ENCODE peak calls at places on chromosomes 1 and 21, in four cellular contexts. P is kidney epithelial cell, G is upper lobe of left lung, Y is HuH-7. C is an unnamed sample.

GRCh38 chr1:198492872-198493271 is 47.6 kb downstream of the ATP6V1G3 start:
- DNase-seq in Y (no peak), G (no peak), P (no peak), C (peak)

GRCh38 chr1:52037402-52037814 is 3.8 kb upstream of the KTI12 start:
- DNase-seq in G (peak), Y (peak), P (no peak), C (no peak)

GRCh38 chr21:18384771-18385170 is 18.8 kb downstream of the TMPRSS15 start:
- DNase-seq in Y (peak), P (no peak), G (no peak), C (peak)

GRCh38 chr1:233061265-233061664 is 110.9 kb downstream of the NTPCR start:
- DNase-seq in Y (no peak), P (no peak), G (no peak), C (peak)

GRCh38 chr1:223421676-223422075 is 28.5 kb downstream of the CCDC185 start:
- DNase-seq in P (no peak), Y (no peak), G (no peak), C (peak)

GRCh38 chr1:196717868-196718267 is 56.8 kb upstream of the CFHR3 start:
- DNase-seq in P (no peak), G (no peak), Y (no peak), C (no peak)

GRCh38 chr1:15788624-15789301 is 18.7 kb downstream of the UQCRHL start:
- DNase-seq in P (no peak), Y (no peak), G (peak), C (no peak)

GRCh38 chr1:68085752-68086151 is 35.3 kb upstream of the DIRAS3 start:
- DNase-seq in G (no peak), Y (no peak), P (no peak), C (peak)

GRCh38 chr1:235784950-235785349 is 81.8 kb downstream of the LYST start:
- DNase-seq in P (no peak), Y (no peak), G (no peak), C (no peak)

GRCh38 chr1:72498393-72498792 is 216.1 kb upstream of the NEGR1 start:
- DNase-seq in P (no peak), Y (no peak), G (no peak), C (no peak)

GRCh38 chr1:38153426-38154088 is 107.0 kb upstream of the POU3F1 start:
- DNase-seq in P (no peak), G (no peak), Y (no peak), C (no peak)

GRCh38 chr1:228022571-228023293 is 15.9 kb downstream of the WNT3A start:
- DNase-seq in Y (no peak), P (no peak), G (no peak), C (no peak)

GRCh38 chr1:185244015-185244747 is 72.9 kb downstream of the IVNS1ABP start:
- DNase-seq in P (peak), G (no peak), Y (no peak), C (peak)

GRCh38 chr1:221736714-221737113 is 5.2 kb downstream of the DUSP10 start:
- DNase-seq in G (no peak), P (no peak), Y (no peak), C (no peak)

GRCh38 chr1:159889821-159890252 is 10.1 kb downstream of the CFAP45 start:
- DNase-seq in Y (no peak), P (peak), G (peak), C (peak)

GRCh38 chr1:63638471-63638870 is 45.3 kb downstream of the PGM1 start:
- DNase-seq in P (no peak), Y (no peak), G (no peak), C (no peak)

GRCh38 chr1:47519971-47520370 is 82.1 kb downstream of the FOXD2 start:
- DNase-seq in P (no peak), Y (no peak), G (no peak), C (no peak)

GRCh38 chr1:114062646-114063045 is 83.4 kb downstream of the OLFML3 start:
- DNase-seq in Y (no peak), G (no peak), P (no peak), C (no peak)

GRCh38 chr1:150106331-150106730 is 38.8 kb downstream of the VPS45 start:
- DNase-seq in P (no peak), G (no peak), Y (no peak), C (no peak)

GRCh38 chr1:178076607-178077006 is 17.3 kb upstream of the RASAL2 start:
- DNase-seq in Y (no peak), P (no peak), G (no peak), C (no peak)

GRCh38 chr1:7489586-7489985 is 281.5 kb upstream of the VAMP3 start:
- DNase-seq in Y (no peak), P (no peak), G (no peak), C (no peak)

GRCh38 chr1:52345252-52345651 is 20.8 kb downstream of the CC2D1B start:
- DNase-seq in Y (no peak), P (no peak), G (no peak), C (no peak)

GRCh38 chr1:175702079-175702795 is 41.2 kb downstream of the TNR start:
- DNase-seq in Y (no peak), G (no peak), P (no peak), C (no peak)

GRCh38 chr1:231861541-231862481 is 235.2 kb downstream of the DISC1 start:
- DNase-seq in P (no peak), Y (no peak), G (no peak), C (no peak)

GRCh38 chr1:215132156-215132555 is 49.6 kb downstream of the KCNK2 start:
- DNase-seq in P (peak), Y (no peak), G (no peak), C (peak)

GRCh38 chr1:1171551-1172340 is 1.9 kb upstream of the TTLL10 start:
- DNase-seq in Y (no peak), P (no peak), G (no peak), C (no peak)

GRCh38 chr1:180851995-180852887 is 60.5 kb upstream of the KIAA1614 start:
- DNase-seq in G (no peak), Y (no peak), P (no peak), C (no peak)

GRCh38 chr1:40270152-40270834 is 12.3 kb downstream of the ZMPSTE24 start:
- DNase-seq in Y (no peak), P (no peak), G (no peak), C (peak)

GRCh38 chr1:33364578-33364945 is 43.7 kb upstream of the A3GALT2 start:
- DNase-seq in P (no peak), Y (no peak), G (no peak), C (no peak)

GRCh38 chr1:12300706-12301105 is 70.9 kb downstream of the VPS13D start:
- DNase-seq in Y (no peak), G (no peak), P (no peak), C (no peak)

GRCh38 chr1:165402517-165403111 is 42.3 kb downstream of the RXRG start:
- DNase-seq in P (no peak), Y (no peak), G (no peak), C (no peak)

GRCh38 chr1:230717251-230717650 is 3.3 kb upstream of the AGT start:
- DNase-seq in G (no peak), Y (no peak), P (no peak), C (no peak)